ENCODE peak calls at places on chromosomes 7 and 10, in six cellular contexts. J, H, R, S, E and F are unnamed samples.

GRCh38 chr7:55964802-55965470 is 551 bp downstream of the NIPSNAP2 start:
- DNase-seq in J (peak), H (peak), S (peak), R (peak), E (peak), F (no peak)

GRCh38 chr7:106901870-106902441 is 36.9 kb downstream of the PIK3CG start:
- DNase-seq in E (no peak), H (no peak), S (no peak), R (no peak), J (no peak), F (no peak)

GRCh38 chr10:89414146-89414878 is at the start of gene IFIT5:
- DNase-seq in H (peak), S (peak), J (peak), R (peak), E (peak), F (peak)

GRCh38 chr10:126135939-126136595 is 239.7 kb downstream of the FANK1 start:
- DNase-seq in H (no peak), E (no peak), J (no peak), R (no peak), S (no peak), F (no peak)

GRCh38 chr7:129989466-129989865 is 36.7 kb upstream of the UBE2H start:
- DNase-seq in S (no peak), E (peak), H (no peak), J (no peak), R (no peak), F (no peak)

GRCh38 chr7:80385512-80385911 is 126.4 kb downstream of the GNAT3 start:
- DNase-seq in E (no peak), H (no peak), S (no peak), J (no peak), R (no peak), F (no peak)

GRCh38 chr10:77619964-77620703 is 17.5 kb downstream of the KCNMA1 start:
- DNase-seq in J (no peak), R (no peak), H (no peak), S (no peak), E (no peak), F (no peak)

GRCh38 chr10:29304259-29305030 is 15.6 kb downstream of the LYZL1 start:
- DNase-seq in S (peak), J (peak), E (peak), R (peak), H (peak), F (peak)

GRCh38 chr7:88455696-88456095 is 149.0 kb upstream of the STEAP4 start:
- DNase-seq in S (peak), J (no peak), R (no peak), E (no peak), H (peak), F (no peak)

GRCh38 chr10:132539431-132539839 is 1.8 kb downstream of the INPP5A start:
- DNase-seq in H (peak), R (no peak), J (no peak), S (no peak), E (no peak), F (no peak)

GRCh38 chr7:115995701-115996100 is 34.9 kb downstream of the TFEC start:
- DNase-seq in J (no peak), R (no peak), H (no peak), S (no peak), E (no peak), F (no peak)

GRCh38 chr10:19847321-19847720 is 31.1 kb downstream of the PLXDC2 start:
- DNase-seq in H (peak), R (no peak), S (no peak), E (no peak), J (peak), F (peak)

GRCh38 chr7:19106308-19107141 is 10.9 kb downstream of the TWIST1 start:
- DNase-seq in E (no peak), R (no peak), S (no peak), J (peak), H (peak), F (no peak)

GRCh38 chr10:95308389-95309302 is 17.8 kb upstream of the PDLIM1 start:
- DNase-seq in H (peak), E (no peak), J (no peak), S (peak), R (no peak), F (peak)

GRCh38 chr7:133601607-133602006 is 348.7 kb downstream of the EXOC4 start:
- DNase-seq in S (no peak), R (no peak), J (no peak), E (peak), H (no peak), F (no peak)

GRCh38 chr10:22911889-22912762 is 15.7 kb upstream of the ARMC3 start:
- DNase-seq in J (no peak), S (no peak), E (no peak), R (no peak), H (no peak), F (peak)

GRCh38 chr10:63553473-63553872 is 32.3 kb downstream of the REEP3 start:
- DNase-seq in S (peak), R (no peak), J (no peak), H (peak), E (no peak), F (no peak)
- TF ChIP-seq EZH2phosphoT487 in S (no peak), R (no peak), J (no peak), H (no peak), E (no peak), F (no peak)

GRCh38 chr10:121442536-121442935 is 155.7 kb downstream of the FGFR2 start:
- DNase-seq in H (no peak), S (no peak), R (no peak), J (no peak), E (no peak), F (no peak)
- H2AFZ ChIP-seq in H (no peak), S (no peak), R (no peak), J (peak), E (no peak), F (no peak)

GRCh38 chr7:632831-633210 is 93.7 kb upstream of the DNAAF5 start:
- DNase-seq in R (no peak), S (no peak), H (no peak), J (no peak), E (no peak), F (no peak)

GRCh38 chr7:631966-632830 is 94.3 kb upstream of the DNAAF5 start:
- DNase-seq in S (no peak), E (no peak), H (no peak), J (no peak), R (no peak), F (no peak)

GRCh38 chr7:635227-635626 is 91.3 kb upstream of the DNAAF5 start:
- DNase-seq in R (no peak), E (no peak), H (no peak), S (no peak), J (no peak), F (no peak)

GRCh38 chr7:631291-631711 is 95.2 kb upstream of the DNAAF5 start:
- DNase-seq in H (no peak), E (no peak), S (no peak), J (no peak), R (no peak), F (no peak)

GRCh38 chr7:633381-634018 is 93.0 kb upstream of the DNAAF5 start:
- DNase-seq in S (no peak), E (no peak), H (no peak), R (no peak), J (no peak), F (no peak)
- TF ChIP-seq EZH2phosphoT487 in S (no peak), E (no peak), H (no peak), R (no peak), J (no peak), F (no peak)

DNA sequence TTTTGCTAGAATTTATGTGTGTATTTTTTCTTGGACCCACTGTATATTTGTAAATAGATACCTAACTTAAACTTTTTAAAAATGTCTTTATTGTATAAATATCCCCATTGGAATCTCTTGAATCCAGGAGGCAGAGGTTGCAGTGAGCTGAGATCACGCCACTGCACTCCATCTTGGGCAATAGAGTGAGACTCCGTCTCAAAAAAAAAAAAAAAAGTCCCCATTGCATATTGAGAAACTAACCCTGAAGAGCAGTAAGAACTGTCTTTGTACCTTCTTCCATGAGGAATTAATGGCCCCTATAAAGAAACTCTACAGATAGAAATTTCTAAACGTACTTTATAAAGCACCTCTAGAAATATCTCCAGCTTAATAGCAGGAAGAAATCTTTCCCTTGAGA is 504.0 kb downstream of the SORCS1 start:
- DNase-seq in H (no peak), R (no peak), J (no peak), S (no peak), E (no peak), F (no peak)
- H2AFZ ChIP-seq in H (no peak), R (no peak), J (no peak), S (no peak), E (peak), F (no peak)

DNA sequence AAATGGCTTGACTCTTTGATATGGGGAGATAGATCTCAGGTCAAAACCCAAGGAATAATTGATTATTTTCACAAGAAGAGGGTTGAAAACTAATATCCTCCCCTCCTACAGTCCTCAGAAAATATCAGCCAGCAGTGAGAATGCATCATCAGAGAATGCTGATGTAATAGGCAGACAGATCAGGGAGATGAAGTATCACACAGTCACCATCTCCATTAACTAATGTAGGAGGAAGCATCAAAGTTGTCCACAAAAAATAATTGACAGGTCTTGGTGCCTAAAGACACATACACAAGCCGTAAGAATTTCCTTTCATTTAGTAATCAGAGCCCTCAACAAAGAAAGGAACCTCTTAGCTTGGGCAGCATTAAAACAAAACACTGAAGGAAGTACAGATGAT is 82.4 kb downstream of the VWDE start:
- DNase-seq in J (no peak), R (no peak), S (no peak), H (peak), E (no peak), F (no peak)
- TF ChIP-seq EZH2phosphoT487 in J (no peak), R (no peak), S (no peak), H (no peak), E (no peak), F (no peak)

DNA sequence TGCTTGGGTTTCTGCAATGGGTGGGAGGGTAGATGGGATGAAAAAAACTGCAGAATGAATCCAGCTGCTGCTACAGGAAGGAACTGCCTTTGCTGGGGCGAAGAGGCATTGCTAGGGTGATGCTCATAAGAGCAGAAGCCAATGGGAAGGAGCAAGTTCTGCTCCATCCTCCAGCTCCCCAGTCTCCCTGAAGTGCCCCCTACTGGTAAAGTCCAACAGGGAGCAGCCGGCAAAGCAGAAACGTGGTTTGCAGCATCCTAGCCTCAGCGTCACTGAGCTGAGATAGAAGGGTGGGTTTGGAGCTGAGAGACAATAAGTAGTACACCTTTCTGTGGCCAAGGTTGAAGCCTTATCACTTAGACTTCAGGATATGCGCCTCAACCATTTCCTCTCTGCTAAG is 220.5 kb downstream of the CCSER2 start:
- DNase-seq in J (peak), S (no peak), E (no peak), H (peak), R (no peak), F (no peak)
- H2AFZ ChIP-seq in J (peak), S (no peak), E (no peak), H (no peak), R (no peak), F (no peak)